ENCODE peak calls at places on chromosomes 1 and 21, in eight cellular contexts. V, B, W, T, F, J, M and P are unnamed samples.

GRCh38 chr1:229136817-229137216 is 134.1 kb upstream of the RAB4A start:
- DNase-seq in B (no peak), V (no peak), J (no peak), T (no peak), W (no peak), M (no peak), F (no peak), P (no peak)

GRCh38 chr1:35500439-35500838 is 56.8 kb downstream of the KIAA0319L start:
- DNase-seq in B (no peak), J (no peak), T (no peak), M (no peak), V (no peak), F (no peak), W (no peak), P (no peak)

GRCh38 chr1:236345728-236346127 is 48.4 kb upstream of the EDARADD start:
- DNase-seq in J (no peak), F (peak; percentile 13), V (no peak), W (no peak), M (peak; percentile 50), T (no peak), B (no peak), P (peak; percentile 6)

GRCh38 chr1:178241057-178241456 is 147.2 kb downstream of the RASAL2 start:
- DNase-seq in J (no peak), W (peak; percentile 79), M (no peak), B (no peak), T (no peak), F (no peak), V (no peak), P (peak; percentile 71)

GRCh38 chr21:44006656-44007055 is 5.5 kb upstream of the TRAPPC10 start:
- DNase-seq in J (no peak), M (no peak), F (no peak), W (peak; percentile 86), V (no peak), B (no peak), T (no peak), P (peak; percentile 48)

GRCh38 chr1:178408869-178409268 is 87.9 kb downstream of the CLEC20A start:
- DNase-seq in J (no peak), W (peak; percentile 40), F (no peak), M (no peak), B (no peak), V (no peak), T (no peak), P (no peak)

GRCh38 chr21:15400905-15401304 is 328.9 kb upstream of the USP25 start:
- DNase-seq in M (no peak), T (no peak), F (no peak), V (no peak), J (no peak), W (peak; percentile 58), B (no peak), P (no peak)

GRCh38 chr21:21385404-21385803 is 387.2 kb downstream of the NCAM2 start:
- DNase-seq in W (peak; percentile 18), J (peak; percentile 13), F (no peak), B (no peak), V (no peak), M (no peak), T (no peak), P (no peak)

GRCh38 chr1:6448749-6449631 is 17.0 kb downstream of the TNFRSF25 start:
- DNase-seq in M (peak; percentile 57), J (peak; percentile 42), V (no peak), B (no peak), T (no peak), F (no peak), W (no peak), P (peak; percentile 11)

GRCh38 chr1:6446665-6447015 is 19.3 kb downstream of the TNFRSF25 start:
- DNase-seq in T (no peak), V (no peak), M (no peak), B (no peak), J (no peak), W (no peak), F (no peak), P (no peak)

GRCh38 chr1:6447016-6447817 is 18.8 kb downstream of the TNFRSF25 start:
- DNase-seq in M (no peak), J (no peak), V (peak; percentile 72), F (no peak), W (no peak), B (no peak), T (no peak), P (no peak)

GRCh38 chr1:6450005-6450450 is 15.9 kb downstream of the TNFRSF25 start:
- DNase-seq in W (no peak), T (no peak), J (no peak), F (no peak), B (no peak), M (no peak), V (no peak), P (no peak)

GRCh38 chr1:6447818-6448748 is 17.9 kb downstream of the TNFRSF25 start:
- DNase-seq in V (no peak), M (no peak), F (no peak), T (no peak), W (no peak), B (no peak), J (no peak), P (no peak)
- H3K4me3 ChIP-seq in V (peak overlapping the region; percentile 42), M (no peak overlapping the region), F (peak overlapping the region; percentile 19), T (peak overlapping the region; percentile 23), W (no peak overlapping the region), B (no peak overlapping the region), J (no peak overlapping the region), P (no peak overlapping the region)

GRCh38 chr1:225851810-225852209 is 30.4 kb downstream of the TMEM63A start:
- DNase-seq in V (no peak), M (no peak), F (no peak), W (no peak), T (no peak), B (no peak), J (no peak), P (peak; percentile 65)
- H3K4me3 ChIP-seq in V (no peak overlapping the region), M (no peak overlapping the region), F (no peak overlapping the region), W (no peak overlapping the region), T (no peak overlapping the region), B (no peak overlapping the region), J (no peak overlapping the region), P (no peak overlapping the region)

DNA sequence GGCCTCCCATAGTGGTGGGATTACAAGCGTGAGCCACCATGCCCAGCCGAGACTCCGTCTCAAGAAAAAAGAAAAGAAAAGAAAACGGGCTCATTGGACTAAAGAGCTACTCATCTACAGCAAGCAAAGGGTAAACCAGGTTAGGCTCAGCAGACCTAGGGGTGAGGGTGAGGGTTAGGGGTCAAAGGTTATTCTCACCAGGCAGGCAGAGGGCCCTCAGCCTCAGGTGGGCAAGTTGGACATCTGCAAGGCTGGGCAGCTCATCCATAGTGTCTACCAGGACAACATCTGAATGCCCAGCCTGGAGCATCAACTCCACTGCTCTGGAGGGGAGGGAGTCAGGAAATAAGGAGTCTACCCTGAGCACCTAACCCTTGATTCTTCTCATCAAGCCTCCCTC is 3.5 kb downstream of the MTMR11 start:
- DNase-seq in J (no peak), W (no peak), T (no peak), B (no peak), V (no peak), M (no peak), F (no peak), P (no peak)
- H3K4me3 ChIP-seq in J (no peak overlapping the region), W (no peak overlapping the region), T (no peak overlapping the region), B (no peak overlapping the region), V (no peak overlapping the region), M (no peak overlapping the region), F (no peak overlapping the region), P (no peak overlapping the region)

DNA sequence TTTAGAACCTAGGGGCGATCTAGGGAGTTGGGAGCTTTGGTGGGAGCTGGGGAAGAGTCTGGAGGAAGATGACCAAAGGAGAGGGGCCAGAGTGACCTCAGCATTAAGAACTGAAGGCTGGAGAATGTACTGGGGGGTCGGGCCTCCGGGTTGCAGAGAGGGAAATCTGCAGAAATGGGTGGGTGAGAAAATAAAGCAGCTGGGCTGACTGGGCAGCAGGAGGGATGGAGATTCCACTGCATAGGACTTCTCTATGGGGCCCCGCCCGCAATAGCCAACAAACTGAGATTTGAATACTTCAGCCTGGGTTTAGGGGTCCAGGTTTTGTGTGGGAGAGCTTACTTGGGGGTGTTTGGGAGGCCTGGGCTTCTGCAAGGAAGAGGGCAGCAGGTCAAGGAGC is 1.6 kb upstream of the CRABP2 start:
- DNase-seq in F (no peak), V (no peak), T (no peak), W (no peak), B (no peak), J (no peak), M (no peak), P (no peak)
- H3K4me3 ChIP-seq in F (no peak overlapping the region), V (peak overlapping the region; percentile 63), T (peak overlapping the region; percentile 47), W (no peak overlapping the region), B (no peak overlapping the region), J (no peak overlapping the region), M (no peak overlapping the region), P (peak overlapping the region; percentile 10)

GRCh38 chr1:203325004-203325417 is 19.7 kb downstream of the BTG2 start:
- DNase-seq in J (no peak), W (no peak), B (no peak), T (no peak), M (no peak), F (no peak), V (peak; percentile 84), P (no peak)
- H3K4me3 ChIP-seq in J (no peak overlapping the region), W (no peak overlapping the region), B (no peak overlapping the region), T (no peak overlapping the region), M (no peak overlapping the region), F (no peak overlapping the region), V (peak overlapping the region; percentile 21), P (no peak overlapping the region)

GRCh38 chr21:33729631-33730030 is 87.3 kb downstream of the ITSN1 start:
- DNase-seq in V (no peak), F (no peak), M (no peak), W (no peak), T (no peak), B (no peak), J (no peak), P (no peak)

GRCh38 chr21:33732038-33732437 is 89.7 kb downstream of the ITSN1 start:
- DNase-seq in T (no peak), V (no peak), F (no peak), W (no peak), B (no peak), M (peak; percentile 52), J (no peak), P (peak; percentile 56)

GRCh38 chr21:33734818-33735217 is 92.5 kb downstream of the ITSN1 start:
- DNase-seq in T (no peak), F (no peak), M (no peak), J (no peak), W (no peak), V (no peak), B (no peak), P (peak; percentile 22)

GRCh38 chr21:33734326-33734725 is 92.0 kb downstream of the ITSN1 start:
- DNase-seq in J (no peak), V (no peak), B (no peak), W (no peak), T (no peak), M (no peak), F (no peak), P (peak; percentile 56)

DNA sequence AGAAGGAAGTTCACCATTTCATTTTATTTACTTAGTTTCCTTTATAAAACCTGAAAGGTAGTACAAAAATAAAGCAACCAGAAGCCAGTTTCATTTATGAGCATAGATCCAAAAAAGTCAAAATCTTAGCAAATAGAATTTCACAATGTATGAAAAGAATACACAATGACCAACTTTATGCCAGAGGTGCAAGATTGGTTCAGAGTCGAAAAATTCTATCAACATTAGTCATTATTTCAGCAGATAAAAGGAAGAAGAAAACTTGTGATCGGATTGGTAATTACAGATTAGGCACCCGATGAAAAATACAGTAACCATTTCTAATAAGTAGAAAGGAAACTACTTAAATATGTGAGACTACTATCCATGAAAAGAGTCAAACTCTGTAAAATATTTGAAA is 89.1 kb downstream of the ITSN1 start:
- DNase-seq in M (no peak), J (no peak), B (no peak), F (no peak), T (no peak), V (no peak), W (peak; percentile 66), P (peak; percentile 20)
- H3K4me3 ChIP-seq in M (no peak overlapping the region), J (no peak overlapping the region), B (no peak overlapping the region), F (no peak overlapping the region), T (no peak overlapping the region), V (no peak overlapping the region), W (no peak overlapping the region), P (no peak overlapping the region)